ENCODE peak calls at places on chromosomes 1 and 21, in nine cellular contexts. E, V, J, U, Q, A, R, C and F are unnamed samples.

GRCh38 chr1:12047120-12047876 is 15.8 kb upstream of the TNFRSF8 start:
- DNase-seq in E (no peak), V (peak), J (no peak), U (no peak), Q (no peak), A (no peak), R (no peak), C (peak), F (peak)

GRCh38 chr1:214404154-214404553 is 123.2 kb downstream of the SMYD2 start:
- DNase-seq in E (no peak), V (no peak), J (no peak), U (no peak), Q (peak), A (no peak), R (peak), C (no peak), F (peak)

GRCh38 chr1:235500971-235501540 is 3.2 kb downstream of the B3GALNT2 start:
- DNase-seq in E (no peak), V (no peak), J (no peak), U (no peak), Q (no peak), A (no peak), R (peak), C (no peak), F (peak)

GRCh38 chr1:225911207-225912130 is 12.6 kb downstream of the PYCR2 start:
- DNase-seq in E (peak), V (no peak), J (peak), U (peak), Q (peak), A (no peak), R (peak), C (no peak), F (peak)

GRCh38 chr21:34205811-34206635 is 132.6 kb downstream of the MRPS6 start:
- DNase-seq in E (no peak), V (peak), J (no peak), U (no peak), Q (no peak), A (no peak), R (no peak), C (peak), F (no peak)

GRCh38 chr1:205596876-205597275 is 34.9 kb downstream of the ELK4 start:
- DNase-seq in E (no peak), V (no peak), J (no peak), U (no peak), Q (no peak), A (no peak), R (no peak), C (no peak), F (no peak)

GRCh38 chr1:911875-912739 is 11.6 kb upstream of the SAMD11 start:
- DNase-seq in E (no peak), V (no peak), J (peak), U (no peak), Q (no peak), A (no peak), R (no peak), C (no peak), F (no peak)

GRCh38 chr1:7373251-7373650 is 397.8 kb upstream of the VAMP3 start:
- DNase-seq in E (no peak), V (no peak), J (peak), U (no peak), Q (no peak), A (no peak), R (no peak), C (no peak), F (no peak)

GRCh38 chr1:157045251-157046218 is at the start of gene ARHGEF11:
- DNase-seq in E (peak), V (peak), J (peak), U (peak), Q (peak), A (peak), R (peak), C (no peak), F (peak)

GRCh38 chr1:151867785-151868403 is 14.4 kb upstream of the THEM5 start:
- DNase-seq in E (no peak), V (peak), J (no peak), U (no peak), Q (peak), A (no peak), R (peak), C (no peak), F (peak)

GRCh38 chr1:192951961-192952460 is 107.1 kb downstream of the UCHL5 start:
- DNase-seq in E (no peak), V (peak), J (no peak), U (peak), Q (peak), A (peak), R (peak), C (peak), F (peak)

GRCh38 chr1:158649052-158649451 is 37.5 kb downstream of the SPTA1 start:
- DNase-seq in E (no peak), V (no peak), J (no peak), U (no peak), Q (no peak), A (no peak), R (no peak), C (no peak), F (no peak)
- TF ChIP-seq CTCF in E (no peak), V (no peak), J (no peak), U (no peak), Q (no peak), A (no peak), R (no peak), C (peak), F (no peak)

GRCh38 chr1:26413031-26413430 is 2.4 kb downstream of the LIN28A start:
- DNase-seq in E (no peak), V (no peak), J (peak), U (no peak), Q (no peak), A (no peak), R (no peak), C (no peak), F (no peak)
- H3K4me3 ChIP-seq in E (no peak), V (no peak), J (no peak), U (no peak), Q (no peak), A (no peak), R (no peak), C (no peak), F (no peak)

GRCh38 chr1:26787706-26788514 is at the start of gene PIGV:
- DNase-seq in E (peak), V (no peak), J (peak), U (peak), Q (peak), A (no peak), R (peak), C (no peak), F (peak)
- TF ChIP-seq CTCF in E (peak), V (no peak), J (no peak), U (peak), Q (no peak), A (peak), R (no peak), C (no peak), F (peak)

DNA sequence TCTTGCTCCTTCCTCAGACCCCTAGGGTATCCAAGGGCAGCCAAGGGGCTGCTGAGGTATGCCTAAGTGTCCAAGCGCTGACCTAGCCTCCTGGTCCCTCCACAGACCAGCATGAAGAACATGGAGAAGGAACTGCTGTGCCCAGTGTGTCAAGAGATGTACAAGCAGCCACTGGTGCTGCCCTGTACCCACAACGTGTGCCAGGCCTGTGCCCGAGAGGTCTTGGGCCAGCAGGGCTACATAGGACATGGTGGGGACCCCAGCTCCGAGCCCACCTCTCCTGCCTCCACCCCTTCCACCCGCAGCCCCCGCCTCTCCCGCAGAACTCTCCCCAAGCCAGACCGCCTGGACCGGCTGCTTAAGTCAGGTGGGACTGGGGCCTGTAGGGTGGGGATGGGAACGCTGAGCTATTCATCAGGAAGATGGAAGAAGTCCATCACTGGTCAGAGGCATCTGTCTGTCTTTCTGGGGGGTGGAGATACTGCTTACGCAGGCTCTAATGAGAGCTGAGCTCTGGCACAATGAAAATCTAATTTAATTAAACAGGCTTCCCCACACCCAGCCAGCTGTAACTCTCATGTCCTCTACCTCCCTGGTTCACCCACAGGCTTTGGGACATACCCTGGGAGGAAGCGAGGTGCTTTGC is 1.8 kb downstream of the TRIM46 start:
- DNase-seq in E (no peak), V (no peak), J (peak), U (no peak), Q (no peak), A (no peak), R (no peak), C (no peak), F (no peak)
- H3K4me3 ChIP-seq in E (no peak), V (no peak), J (no peak), U (no peak), Q (peak), A (peak), R (no peak), C (no peak), F (peak)

GRCh38 chr1:57963545-57963944 is 539.7 kb upstream of the DAB1 start:
- DNase-seq in E (no peak), V (no peak), J (no peak), U (no peak), Q (no peak), A (no peak), R (no peak), C (no peak), F (no peak)

GRCh38 chr1:57966340-57966739 is 542.5 kb upstream of the DAB1 start:
- DNase-seq in E (no peak), V (no peak), J (no peak), U (no peak), Q (no peak), A (no peak), R (no peak), C (no peak), F (no peak)

DNA sequence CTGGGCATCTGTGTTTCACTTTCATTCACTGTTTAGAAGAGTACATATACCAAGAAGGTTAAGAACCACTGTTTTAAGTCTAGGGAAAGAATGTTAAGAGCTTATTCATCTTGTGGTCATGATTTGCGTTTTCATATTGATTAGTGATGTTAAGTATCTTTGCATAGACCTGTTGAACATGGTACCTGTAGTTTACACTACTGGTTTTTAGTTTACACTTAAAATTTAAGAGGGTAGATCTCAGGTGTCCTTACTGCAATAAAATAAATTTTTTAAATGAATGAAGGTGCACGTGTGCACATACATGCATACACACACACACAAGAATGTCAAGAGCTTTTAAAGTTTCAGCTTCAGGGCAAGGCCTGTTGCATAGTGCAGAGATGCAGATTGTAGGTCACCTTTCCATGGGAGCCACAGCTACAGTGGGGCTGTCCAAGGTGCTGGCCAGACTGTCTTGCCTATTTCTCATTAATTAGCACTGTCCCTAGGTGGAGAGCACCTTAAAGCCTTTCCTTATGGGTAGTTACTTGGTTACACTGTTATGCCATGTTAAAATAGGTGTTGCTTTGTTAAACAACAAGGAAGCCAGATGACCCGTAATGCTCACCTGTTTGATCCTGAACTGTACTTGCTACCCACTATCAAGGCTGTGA is 543.0 kb upstream of the DAB1 start:
- DNase-seq in E (peak), V (no peak), J (no peak), U (no peak), Q (peak), A (no peak), R (peak), C (no peak), F (no peak)
- TF ChIP-seq CTCF in E (no peak), V (no peak), J (no peak), U (no peak), Q (no peak), A (no peak), R (no peak), C (no peak), F (no peak)

GRCh38 chr21:45478816-45479669 is 63.2 kb downstream of the SLC19A1 start:
- DNase-seq in E (no peak), V (no peak), J (no peak), U (no peak), Q (no peak), A (no peak), R (no peak), C (no peak), F (no peak)
- H3K4me3 ChIP-seq in E (peak), V (no peak), J (no peak), U (no peak), Q (no peak), A (no peak), R (no peak), C (peak), F (no peak)

GRCh38 chr1:63729227-63729620 is 44.6 kb upstream of the ROR1 start:
- DNase-seq in E (no peak), V (no peak), J (no peak), U (no peak), Q (no peak), A (no peak), R (no peak), C (no peak), F (no peak)
- TF ChIP-seq CTCF in E (no peak), V (no peak), J (no peak), U (no peak), Q (no peak), A (no peak), R (no peak), C (no peak), F (no peak)

GRCh38 chr1:243727503-243728191 is 122.4 kb downstream of the AKT3 start:
- DNase-seq in E (no peak), V (no peak), J (no peak), U (no peak), Q (no peak), A (no peak), R (no peak), C (peak), F (no peak)
- H3K4me3 ChIP-seq in E (no peak), V (no peak), J (no peak), U (no peak), Q (no peak), A (no peak), R (no peak), C (no peak), F (no peak)

GRCh38 chr21:46217511-46218196 is 10.9 kb downstream of the LSS start:
- DNase-seq in E (no peak), V (no peak), J (peak), U (no peak), Q (no peak), A (no peak), R (no peak), C (no peak), F (no peak)

GRCh38 chr21:46215436-46216131 is 13.0 kb downstream of the LSS start:
- DNase-seq in E (no peak), V (no peak), J (peak), U (no peak), Q (no peak), A (no peak), R (no peak), C (no peak), F (no peak)

GRCh38 chr21:46213620-46214286 is 14.8 kb downstream of the LSS start:
- DNase-seq in E (no peak), V (no peak), J (peak), U (no peak), Q (no peak), A (no peak), R (no peak), C (no peak), F (no peak)

GRCh38 chr21:46214478-46215340 is 13.9 kb downstream of the LSS start:
- DNase-seq in E (no peak), V (no peak), J (peak), U (no peak), Q (no peak), A (no peak), R (no peak), C (no peak), F (no peak)

GRCh38 chr21:46216132-46216747 is 12.3 kb downstream of the LSS start:
- DNase-seq in E (no peak), V (no peak), J (peak), U (no peak), Q (no peak), A (no peak), R (no peak), C (no peak), F (no peak)
- TF ChIP-seq CTCF in E (no peak), V (no peak), J (no peak), U (no peak), Q (no peak), A (no peak), R (no peak), C (no peak), F (no peak)

GRCh38 chr1:9265966-9266365 is 26.7 kb upstream of the SPSB1 start:
- DNase-seq in E (no peak), V (no peak), J (peak), U (no peak), Q (no peak), A (no peak), R (no peak), C (no peak), F (no peak)
- H3K4me3 ChIP-seq in E (no peak), V (no peak), J (no peak), U (no peak), Q (no peak), A (no peak), R (no peak), C (no peak), F (no peak)